ENCODE peak calls at places on chromosomes 11 and 22, in eight cellular contexts. One of them, this sample, is unnamed.

GRCh38 chr11:100863080-100863581 is 176.0 kb downstream of the ARHGAP42 start:
- DNase-seq in Daoy: peak
- DNase-seq in mucosa of descending colon: peak
- DNase-seq in HS-5: no peak
- DNase-seq in T-helper 17 cell: no peak
- DNase-seq in ELR: no peak
- DNase-seq in CD8-positive, alpha-beta memory T cell: no peak
- DNase-seq in SK-MEL-5: no peak
- DNase-seq in this sample: no peak

GRCh38 chr11:62601114-62601363 is 626 bp downstream of the MTA2 start:
- DNase-seq in Daoy: peak
- DNase-seq in mucosa of descending colon: no peak
- DNase-seq in HS-5: no peak
- DNase-seq in T-helper 17 cell: peak
- DNase-seq in ELR: peak
- DNase-seq in CD8-positive, alpha-beta memory T cell: no peak
- DNase-seq in SK-MEL-5: no peak
- DNase-seq in this sample: no peak

GRCh38 chr11:116073854-116074837 is 569.9 kb upstream of the CADM1 start:
- DNase-seq in Daoy: peak
- DNase-seq in mucosa of descending colon: peak
- DNase-seq in HS-5: no peak
- DNase-seq in T-helper 17 cell: no peak
- DNase-seq in ELR: no peak
- DNase-seq in CD8-positive, alpha-beta memory T cell: no peak
- DNase-seq in SK-MEL-5: no peak
- DNase-seq in this sample: no peak

GRCh38 chr22:39296535-39296934 is 22.9 kb downstream of the RPL3 start:
- DNase-seq in Daoy: no peak
- DNase-seq in mucosa of descending colon: no peak
- DNase-seq in HS-5: no peak
- DNase-seq in T-helper 17 cell: no peak
- DNase-seq in ELR: no peak
- DNase-seq in CD8-positive, alpha-beta memory T cell: no peak
- DNase-seq in SK-MEL-5: no peak
- DNase-seq in this sample: no peak

GRCh38 chr11:60831143-60831500 is 10.8 kb upstream of the CCDC86 start:
- DNase-seq in Daoy: peak
- DNase-seq in mucosa of descending colon: peak
- DNase-seq in HS-5: peak
- DNase-seq in T-helper 17 cell: peak
- DNase-seq in ELR: peak
- DNase-seq in CD8-positive, alpha-beta memory T cell: peak
- DNase-seq in SK-MEL-5: peak
- DNase-seq in this sample: peak

GRCh38 chr11:77081976-77082836 is 15.4 kb downstream of the CAPN5 start:
- DNase-seq in Daoy: peak
- DNase-seq in mucosa of descending colon: no peak
- DNase-seq in HS-5: no peak
- DNase-seq in T-helper 17 cell: peak
- DNase-seq in ELR: no peak
- DNase-seq in CD8-positive, alpha-beta memory T cell: no peak
- DNase-seq in SK-MEL-5: no peak
- DNase-seq in this sample: no peak

GRCh38 chr11:64102005-64102738 is 63.7 kb downstream of the MACROD1 start:
- DNase-seq in Daoy: no peak
- DNase-seq in mucosa of descending colon: no peak
- DNase-seq in HS-5: no peak
- DNase-seq in T-helper 17 cell: no peak
- DNase-seq in ELR: no peak
- DNase-seq in CD8-positive, alpha-beta memory T cell: no peak
- DNase-seq in SK-MEL-5: no peak
- DNase-seq in this sample: no peak

GRCh38 chr11:118151421-118151820 is 1.2 kb downstream of the SCN4B start:
- DNase-seq in Daoy: no peak
- DNase-seq in mucosa of descending colon: no peak
- DNase-seq in HS-5: no peak
- DNase-seq in T-helper 17 cell: no peak
- DNase-seq in ELR: no peak
- DNase-seq in CD8-positive, alpha-beta memory T cell: no peak
- DNase-seq in SK-MEL-5: no peak
- DNase-seq in this sample: no peak

GRCh38 chr22:38218661-38219331 is 17.0 kb downstream of the MAFF start:
- DNase-seq in Daoy: peak
- DNase-seq in mucosa of descending colon: peak
- DNase-seq in HS-5: peak
- DNase-seq in T-helper 17 cell: peak
- DNase-seq in ELR: peak
- DNase-seq in CD8-positive, alpha-beta memory T cell: peak
- DNase-seq in SK-MEL-5: peak
- DNase-seq in this sample: peak

GRCh38 chr22:19232620-19233019 is 54.1 kb upstream of the SLC25A1 start:
- DNase-seq in Daoy: no peak
- DNase-seq in mucosa of descending colon: no peak
- DNase-seq in HS-5: no peak
- DNase-seq in T-helper 17 cell: no peak
- DNase-seq in ELR: no peak
- DNase-seq in CD8-positive, alpha-beta memory T cell: no peak
- DNase-seq in SK-MEL-5: no peak
- DNase-seq in this sample: no peak

GRCh38 chr11:74681686-74682651 is 49.3 kb downstream of the CHRDL2 start:
- DNase-seq in Daoy: peak
- DNase-seq in mucosa of descending colon: no peak
- DNase-seq in HS-5: no peak
- DNase-seq in T-helper 17 cell: no peak
- DNase-seq in ELR: peak
- DNase-seq in CD8-positive, alpha-beta memory T cell: no peak
- DNase-seq in SK-MEL-5: no peak
- DNase-seq in this sample: peak

GRCh38 chr11:8209208-8209807 is 40.5 kb upstream of the RIC3 start:
- DNase-seq in Daoy: no peak
- DNase-seq in mucosa of descending colon: peak
- DNase-seq in HS-5: no peak
- DNase-seq in T-helper 17 cell: no peak
- DNase-seq in ELR: no peak
- DNase-seq in CD8-positive, alpha-beta memory T cell: no peak
- DNase-seq in SK-MEL-5: peak
- DNase-seq in this sample: no peak

GRCh38 chr11:117910525-117910924 is 18.7 kb downstream of the TMPRSS13 start:
- DNase-seq in Daoy: no peak
- DNase-seq in mucosa of descending colon: no peak
- DNase-seq in HS-5: no peak
- DNase-seq in T-helper 17 cell: no peak
- DNase-seq in ELR: no peak
- DNase-seq in CD8-positive, alpha-beta memory T cell: no peak
- DNase-seq in SK-MEL-5: no peak
- DNase-seq in this sample: no peak

GRCh38 chr11:120539681-120540369 is 28.3 kb downstream of the GRIK4 start:
- DNase-seq in Daoy: peak
- DNase-seq in mucosa of descending colon: no peak
- DNase-seq in HS-5: peak
- DNase-seq in T-helper 17 cell: no peak
- DNase-seq in ELR: peak
- DNase-seq in CD8-positive, alpha-beta memory T cell: no peak
- DNase-seq in SK-MEL-5: no peak
- DNase-seq in this sample: no peak

GRCh38 chr22:39452740-39453040 is 4.1 kb upstream of the MGAT3 start:
- DNase-seq in Daoy: no peak
- DNase-seq in mucosa of descending colon: no peak
- DNase-seq in HS-5: no peak
- DNase-seq in T-helper 17 cell: no peak
- DNase-seq in ELR: no peak
- DNase-seq in CD8-positive, alpha-beta memory T cell: no peak
- DNase-seq in SK-MEL-5: no peak
- DNase-seq in this sample: no peak

GRCh38 chr11:76599041-76600013 is 71.2 kb downstream of the LRRC32 start:
- DNase-seq in Daoy: peak
- DNase-seq in mucosa of descending colon: no peak
- DNase-seq in HS-5: no peak
- DNase-seq in T-helper 17 cell: no peak
- DNase-seq in ELR: peak
- DNase-seq in CD8-positive, alpha-beta memory T cell: no peak
- DNase-seq in SK-MEL-5: no peak
- DNase-seq in this sample: no peak

GRCh38 chr11:96263361-96263763 is 79.6 kb downstream of the MAML2 start:
- DNase-seq in Daoy: no peak
- DNase-seq in mucosa of descending colon: no peak
- DNase-seq in HS-5: peak
- DNase-seq in T-helper 17 cell: no peak
- DNase-seq in ELR: peak
- DNase-seq in CD8-positive, alpha-beta memory T cell: no peak
- DNase-seq in SK-MEL-5: no peak
- DNase-seq in this sample: no peak

GRCh38 chr11:57647960-57648776 is 1.5 kb downstream of the YPEL4 start:
- DNase-seq in Daoy: peak
- DNase-seq in mucosa of descending colon: no peak
- DNase-seq in HS-5: no peak
- DNase-seq in T-helper 17 cell: no peak
- DNase-seq in ELR: peak
- DNase-seq in CD8-positive, alpha-beta memory T cell: no peak
- DNase-seq in SK-MEL-5: no peak
- DNase-seq in this sample: peak

GRCh38 chr11:76892305-76892704 is 31.6 kb downstream of the ACER3 start:
- DNase-seq in Daoy: no peak
- DNase-seq in mucosa of descending colon: no peak
- DNase-seq in HS-5: no peak
- DNase-seq in T-helper 17 cell: no peak
- DNase-seq in ELR: no peak
- DNase-seq in CD8-positive, alpha-beta memory T cell: no peak
- DNase-seq in SK-MEL-5: peak
- DNase-seq in this sample: no peak

GRCh38 chr22:35156945-35157344 is 91.0 kb downstream of the ISX start:
- DNase-seq in Daoy: no peak
- DNase-seq in mucosa of descending colon: no peak
- DNase-seq in HS-5: no peak
- DNase-seq in T-helper 17 cell: no peak
- DNase-seq in ELR: no peak
- DNase-seq in CD8-positive, alpha-beta memory T cell: no peak
- DNase-seq in SK-MEL-5: no peak
- DNase-seq in this sample: no peak

GRCh38 chr22:28351585-28351984 is 328.1 kb downstream of the TTC28 start:
- DNase-seq in Daoy: no peak
- DNase-seq in mucosa of descending colon: no peak
- DNase-seq in HS-5: no peak
- DNase-seq in T-helper 17 cell: no peak
- DNase-seq in ELR: no peak
- DNase-seq in CD8-positive, alpha-beta memory T cell: no peak
- DNase-seq in SK-MEL-5: no peak
- DNase-seq in this sample: no peak

GRCh38 chr11:27524155-27524554 is 17.6 kb upstream of the LIN7C start:
- DNase-seq in Daoy: peak
- DNase-seq in mucosa of descending colon: no peak
- DNase-seq in HS-5: peak
- DNase-seq in T-helper 17 cell: no peak
- DNase-seq in ELR: peak
- DNase-seq in CD8-positive, alpha-beta memory T cell: no peak
- DNase-seq in SK-MEL-5: peak
- DNase-seq in this sample: no peak

GRCh38 chr11:113484223-113484622 is 9.0 kb upstream of the DRD2 start:
- DNase-seq in Daoy: no peak
- DNase-seq in mucosa of descending colon: no peak
- DNase-seq in HS-5: no peak
- DNase-seq in T-helper 17 cell: no peak
- DNase-seq in ELR: no peak
- DNase-seq in CD8-positive, alpha-beta memory T cell: no peak
- DNase-seq in SK-MEL-5: no peak
- DNase-seq in this sample: no peak

GRCh38 chr22:29268511-29269229 is 602 bp downstream of the EWSR1 start:
- DNase-seq in Daoy: peak
- DNase-seq in mucosa of descending colon: peak
- DNase-seq in HS-5: peak
- DNase-seq in T-helper 17 cell: peak
- DNase-seq in ELR: peak
- DNase-seq in CD8-positive, alpha-beta memory T cell: peak
- DNase-seq in SK-MEL-5: peak
- DNase-seq in this sample: peak

GRCh38 chr11:47572715-47573255 is 6.0 kb downstream of the KBTBD4 start:
- DNase-seq in Daoy: no peak
- DNase-seq in mucosa of descending colon: no peak
- DNase-seq in HS-5: no peak
- DNase-seq in T-helper 17 cell: no peak
- DNase-seq in ELR: no peak
- DNase-seq in CD8-positive, alpha-beta memory T cell: no peak
- DNase-seq in SK-MEL-5: no peak
- DNase-seq in this sample: no peak

GRCh38 chr22:25182131-25183110 is 17.2 kb upstream of the CRYBB3 start:
- DNase-seq in Daoy: no peak
- DNase-seq in mucosa of descending colon: no peak
- DNase-seq in HS-5: no peak
- DNase-seq in T-helper 17 cell: no peak
- DNase-seq in ELR: no peak
- DNase-seq in CD8-positive, alpha-beta memory T cell: no peak
- DNase-seq in SK-MEL-5: no peak
- DNase-seq in this sample: peak

GRCh38 chr22:43262990-43263644 is 76.2 kb upstream of the TTLL12 start:
- DNase-seq in Daoy: peak
- DNase-seq in mucosa of descending colon: peak
- DNase-seq in HS-5: no peak
- DNase-seq in T-helper 17 cell: peak
- DNase-seq in ELR: no peak
- DNase-seq in CD8-positive, alpha-beta memory T cell: peak
- DNase-seq in SK-MEL-5: no peak
- DNase-seq in this sample: peak

GRCh38 chr22:46737105-46737975 is 712 bp downstream of the CERK start:
- DNase-seq in Daoy: no peak
- DNase-seq in mucosa of descending colon: peak
- DNase-seq in HS-5: no peak
- DNase-seq in T-helper 17 cell: peak
- DNase-seq in ELR: peak
- DNase-seq in CD8-positive, alpha-beta memory T cell: peak
- DNase-seq in SK-MEL-5: no peak
- DNase-seq in this sample: peak

GRCh38 chr11:1659478-1659877 is 29.9 kb downstream of the KRTAP5-5 start:
- DNase-seq in Daoy: no peak
- DNase-seq in mucosa of descending colon: no peak
- DNase-seq in HS-5: no peak
- DNase-seq in T-helper 17 cell: no peak
- DNase-seq in ELR: no peak
- DNase-seq in CD8-positive, alpha-beta memory T cell: no peak
- DNase-seq in SK-MEL-5: no peak
- DNase-seq in this sample: peak

GRCh38 chr11:46183819-46184218 is 62.6 kb upstream of the PHF21A start:
- DNase-seq in Daoy: peak
- DNase-seq in mucosa of descending colon: no peak
- DNase-seq in HS-5: peak
- DNase-seq in T-helper 17 cell: no peak
- DNase-seq in ELR: peak
- DNase-seq in CD8-positive, alpha-beta memory T cell: no peak
- DNase-seq in SK-MEL-5: no peak
- DNase-seq in this sample: no peak

GRCh38 chr11:35122308-35122707 is 16.7 kb upstream of the CD44 start:
- DNase-seq in Daoy: no peak
- DNase-seq in mucosa of descending colon: no peak
- DNase-seq in HS-5: no peak
- DNase-seq in T-helper 17 cell: no peak
- DNase-seq in ELR: no peak
- DNase-seq in CD8-positive, alpha-beta memory T cell: peak
- DNase-seq in SK-MEL-5: no peak
- DNase-seq in this sample: no peak

GRCh38 chr11:126490261-126490660 is 134.8 kb downstream of the ST3GAL4 start:
- DNase-seq in Daoy: no peak
- DNase-seq in mucosa of descending colon: no peak
- DNase-seq in HS-5: no peak
- DNase-seq in T-helper 17 cell: no peak
- DNase-seq in ELR: no peak
- DNase-seq in CD8-positive, alpha-beta memory T cell: no peak
- DNase-seq in SK-MEL-5: no peak
- DNase-seq in this sample: no peak

GRCh38 chr11:112334381-112334780 is 73.7 kb upstream of the PLET1 start:
- DNase-seq in Daoy: no peak
- DNase-seq in mucosa of descending colon: no peak
- DNase-seq in HS-5: no peak
- DNase-seq in T-helper 17 cell: no peak
- DNase-seq in ELR: no peak
- DNase-seq in CD8-positive, alpha-beta memory T cell: no peak
- DNase-seq in SK-MEL-5: no peak
- DNase-seq in this sample: no peak

GRCh38 chr22:17234144-17234623 is 14.9 kb upstream of the ADA2 start:
- DNase-seq in Daoy: peak
- DNase-seq in mucosa of descending colon: no peak
- DNase-seq in HS-5: no peak
- DNase-seq in T-helper 17 cell: no peak
- DNase-seq in ELR: peak
- DNase-seq in CD8-positive, alpha-beta memory T cell: no peak
- DNase-seq in SK-MEL-5: peak
- DNase-seq in this sample: no peak

This sample was measured in right lobe of liver.